ENCODE peak calls at places on chromosomes 6 and 20, in nine cellular contexts. One of them, this sample, is unnamed.
A peak's percentile ranks its signal among the peaks of the same experiment; 100 is the strongest.

GRCh38 chr6:35181933-35182612 is 31.7 kb upstream of the SCUBE3 start:
- DNase-seq in CD8-positive, alpha-beta memory T cell: no peak
- DNase-seq in uterus: peak; percentile 31
- DNase-seq in left lung: peak; percentile 82
- DNase-seq in CD8-positive, alpha-beta T cell: no peak
- DNase-seq in tibial artery: peak; percentile 79
- DNase-seq in right cardiac atrium: peak; percentile 82
- DNase-seq in psoas muscle: peak; percentile 81
- DNase-seq in mesendoderm: peak; percentile 52
- DNase-seq in this sample: peak; percentile 23

GRCh38 chr20:51326241-51326819 is 216.2 kb downstream of the NFATC2 start:
- DNase-seq in CD8-positive, alpha-beta memory T cell: peak; percentile 25
- DNase-seq in uterus: no peak
- DNase-seq in left lung: no peak
- DNase-seq in CD8-positive, alpha-beta T cell: peak; percentile 65
- DNase-seq in tibial artery: no peak
- DNase-seq in right cardiac atrium: no peak
- DNase-seq in psoas muscle: no peak
- DNase-seq in mesendoderm: peak; percentile 84
- DNase-seq in this sample: no peak

GRCh38 chr6:72371473-72371872 is 250.4 kb upstream of the KCNQ5 start:
- DNase-seq in CD8-positive, alpha-beta memory T cell: no peak
- DNase-seq in uterus: no peak
- DNase-seq in left lung: no peak
- DNase-seq in CD8-positive, alpha-beta T cell: no peak
- DNase-seq in tibial artery: no peak
- DNase-seq in right cardiac atrium: no peak
- DNase-seq in psoas muscle: no peak
- DNase-seq in mesendoderm: peak; percentile 6
- DNase-seq in this sample: no peak

GRCh38 chr20:17810847-17811604 is 111.3 kb downstream of the BANF2 start:
- DNase-seq in CD8-positive, alpha-beta memory T cell: no peak
- DNase-seq in uterus: no peak
- DNase-seq in left lung: no peak
- DNase-seq in CD8-positive, alpha-beta T cell: no peak
- DNase-seq in tibial artery: no peak
- DNase-seq in right cardiac atrium: no peak
- DNase-seq in psoas muscle: no peak
- DNase-seq in mesendoderm: no peak
- DNase-seq in this sample: no peak

GRCh38 chr6:28315628-28316027 is 20.3 kb downstream of the ZSCAN31 start:
- DNase-seq in CD8-positive, alpha-beta memory T cell: no peak
- DNase-seq in uterus: no peak
- DNase-seq in left lung: no peak
- DNase-seq in CD8-positive, alpha-beta T cell: no peak
- DNase-seq in tibial artery: no peak
- DNase-seq in right cardiac atrium: no peak
- DNase-seq in psoas muscle: no peak
- DNase-seq in mesendoderm: no peak
- DNase-seq in this sample: no peak

GRCh38 chr20:62080249-62080993 is 14.7 kb upstream of the TAF4 start:
- DNase-seq in CD8-positive, alpha-beta memory T cell: no peak
- DNase-seq in uterus: no peak
- DNase-seq in left lung: no peak
- DNase-seq in CD8-positive, alpha-beta T cell: no peak
- DNase-seq in tibial artery: no peak
- DNase-seq in right cardiac atrium: no peak
- DNase-seq in psoas muscle: no peak
- DNase-seq in mesendoderm: no peak
- DNase-seq in this sample: peak; percentile 90

GRCh38 chr6:13680448-13680968 is 31.1 kb downstream of the RANBP9 start:
- DNase-seq in CD8-positive, alpha-beta memory T cell: no peak
- DNase-seq in uterus: no peak
- DNase-seq in left lung: no peak
- DNase-seq in CD8-positive, alpha-beta T cell: no peak
- DNase-seq in tibial artery: no peak
- DNase-seq in right cardiac atrium: no peak
- DNase-seq in psoas muscle: no peak
- DNase-seq in mesendoderm: no peak
- DNase-seq in this sample: no peak

GRCh38 chr6:159929819-159930218 is 39.0 kb downstream of the MAS1 start:
- DNase-seq in CD8-positive, alpha-beta memory T cell: peak; percentile 56
- DNase-seq in uterus: no peak
- DNase-seq in left lung: no peak
- DNase-seq in CD8-positive, alpha-beta T cell: no peak
- DNase-seq in tibial artery: no peak
- DNase-seq in right cardiac atrium: no peak
- DNase-seq in psoas muscle: no peak
- DNase-seq in mesendoderm: no peak
- DNase-seq in this sample: peak; percentile 57

GRCh38 chr6:76752841-76753240 is 680.4 kb upstream of the IMPG1 start:
- DNase-seq in CD8-positive, alpha-beta memory T cell: no peak
- DNase-seq in uterus: no peak
- DNase-seq in left lung: no peak
- DNase-seq in CD8-positive, alpha-beta T cell: no peak
- DNase-seq in tibial artery: no peak
- DNase-seq in right cardiac atrium: no peak
- DNase-seq in psoas muscle: no peak
- DNase-seq in mesendoderm: peak; percentile 19
- DNase-seq in this sample: no peak

GRCh38 chr6:21220271-21220987 is 373.1 kb upstream of the SOX4 start:
- DNase-seq in CD8-positive, alpha-beta memory T cell: no peak
- DNase-seq in uterus: no peak
- DNase-seq in left lung: no peak
- DNase-seq in CD8-positive, alpha-beta T cell: no peak
- DNase-seq in tibial artery: no peak
- DNase-seq in right cardiac atrium: no peak
- DNase-seq in psoas muscle: no peak
- DNase-seq in mesendoderm: peak; percentile 55
- DNase-seq in this sample: no peak

GRCh38 chr6:33923857-33924514 is 120.2 kb upstream of the MLN start:
- DNase-seq in CD8-positive, alpha-beta memory T cell: no peak
- DNase-seq in uterus: no peak
- DNase-seq in left lung: peak; percentile 49
- DNase-seq in CD8-positive, alpha-beta T cell: no peak
- DNase-seq in tibial artery: no peak
- DNase-seq in right cardiac atrium: no peak
- DNase-seq in psoas muscle: no peak
- DNase-seq in mesendoderm: no peak
- DNase-seq in this sample: no peak

GRCh38 chr20:38094968-38095689 is 61.6 kb downstream of the RPRD1B start:
- DNase-seq in CD8-positive, alpha-beta memory T cell: no peak
- DNase-seq in uterus: no peak
- DNase-seq in left lung: no peak
- DNase-seq in CD8-positive, alpha-beta T cell: no peak
- DNase-seq in tibial artery: no peak
- DNase-seq in right cardiac atrium: peak; percentile 68
- DNase-seq in psoas muscle: no peak
- DNase-seq in mesendoderm: no peak
- DNase-seq in this sample: no peak

GRCh38 chr6:100099189-100100074 is 105.4 kb upstream of the MCHR2 start:
- DNase-seq in CD8-positive, alpha-beta memory T cell: no peak
- DNase-seq in uterus: no peak
- DNase-seq in left lung: no peak
- DNase-seq in CD8-positive, alpha-beta T cell: no peak
- DNase-seq in tibial artery: no peak
- DNase-seq in right cardiac atrium: no peak
- DNase-seq in psoas muscle: no peak
- DNase-seq in mesendoderm: peak; percentile 46
- DNase-seq in this sample: peak; percentile 51

GRCh38 chr6:115891111-115891669 is 169.5 kb downstream of the FRK start:
- DNase-seq in CD8-positive, alpha-beta memory T cell: no peak
- DNase-seq in uterus: no peak
- DNase-seq in left lung: no peak
- DNase-seq in CD8-positive, alpha-beta T cell: no peak
- DNase-seq in tibial artery: no peak
- DNase-seq in right cardiac atrium: no peak
- DNase-seq in psoas muscle: no peak
- DNase-seq in mesendoderm: no peak
- DNase-seq in this sample: no peak

GRCh38 chr6:71333700-71334099 is 45.1 kb downstream of the OGFRL1 start:
- DNase-seq in CD8-positive, alpha-beta memory T cell: no peak
- DNase-seq in uterus: no peak
- DNase-seq in left lung: no peak
- DNase-seq in CD8-positive, alpha-beta T cell: no peak
- DNase-seq in tibial artery: peak; percentile 28
- DNase-seq in right cardiac atrium: no peak
- DNase-seq in psoas muscle: no peak
- DNase-seq in mesendoderm: no peak
- DNase-seq in this sample: no peak

GRCh38 chr6:75759207-75759606 is 10.2 kb downstream of the MYO6 start:
- DNase-seq in CD8-positive, alpha-beta memory T cell: no peak
- DNase-seq in uterus: no peak
- DNase-seq in left lung: no peak
- DNase-seq in CD8-positive, alpha-beta T cell: no peak
- DNase-seq in tibial artery: no peak
- DNase-seq in right cardiac atrium: no peak
- DNase-seq in psoas muscle: no peak
- DNase-seq in mesendoderm: peak; percentile 3
- DNase-seq in this sample: no peak

GRCh38 chr6:14458669-14459266 is 341.2 kb downstream of the CD83 start:
- DNase-seq in CD8-positive, alpha-beta memory T cell: no peak
- DNase-seq in uterus: no peak
- DNase-seq in left lung: no peak
- DNase-seq in CD8-positive, alpha-beta T cell: no peak
- DNase-seq in tibial artery: no peak
- DNase-seq in right cardiac atrium: no peak
- DNase-seq in psoas muscle: no peak
- DNase-seq in mesendoderm: no peak
- DNase-seq in this sample: no peak

GRCh38 chr20:63969851-63970713 is at the start of gene ZNF512B:
- DNase-seq in CD8-positive, alpha-beta memory T cell: peak; percentile 48
- DNase-seq in uterus: peak; percentile 69
- DNase-seq in left lung: peak; percentile 82
- DNase-seq in CD8-positive, alpha-beta T cell: no peak
- DNase-seq in tibial artery: no peak
- DNase-seq in right cardiac atrium: peak; percentile 93
- DNase-seq in psoas muscle: peak; percentile 87
- DNase-seq in mesendoderm: peak; percentile 72
- DNase-seq in this sample: peak; percentile 79

GRCh38 chr6:83258517-83258916 is 65.4 kb downstream of the RWDD2A start:
- DNase-seq in CD8-positive, alpha-beta memory T cell: no peak
- DNase-seq in uterus: no peak
- DNase-seq in left lung: no peak
- DNase-seq in CD8-positive, alpha-beta T cell: no peak
- DNase-seq in tibial artery: no peak
- DNase-seq in right cardiac atrium: no peak
- DNase-seq in psoas muscle: no peak
- DNase-seq in mesendoderm: peak; percentile 68
- DNase-seq in this sample: peak; percentile 32

GRCh38 chr20:62647521-62648317 is 5.4 kb downstream of the SLCO4A1 start:
- DNase-seq in CD8-positive, alpha-beta memory T cell: no peak
- DNase-seq in uterus: peak; percentile 55
- DNase-seq in left lung: no peak
- DNase-seq in CD8-positive, alpha-beta T cell: no peak
- DNase-seq in tibial artery: peak; percentile 72
- DNase-seq in right cardiac atrium: peak; percentile 81
- DNase-seq in psoas muscle: peak; percentile 96
- DNase-seq in mesendoderm: peak; percentile 44
- DNase-seq in this sample: peak; percentile 79

DNA sequence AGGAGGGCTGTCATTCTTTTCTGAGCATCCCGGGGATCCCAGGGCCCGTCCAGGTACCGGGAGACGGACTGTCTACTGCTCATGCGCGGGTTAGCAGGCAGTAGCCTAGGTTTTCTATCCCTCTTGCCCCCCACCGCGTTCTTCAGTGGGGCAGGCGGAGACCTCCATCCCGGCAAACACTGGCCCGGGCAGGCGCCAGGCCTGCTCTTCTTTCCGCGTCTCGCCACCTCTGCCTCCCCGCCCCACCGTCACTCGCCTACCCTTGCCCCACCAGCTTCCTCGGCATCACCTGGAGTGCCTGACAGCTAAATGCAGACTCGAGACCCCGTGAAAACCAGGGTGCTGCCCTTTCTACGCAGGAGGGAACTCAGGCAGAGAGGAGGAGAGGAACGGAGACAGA is 1937.7 kb upstream of the DEFB115 start:
- DNase-seq in CD8-positive, alpha-beta memory T cell: no peak
- DNase-seq in uterus: no peak
- DNase-seq in left lung: no peak
- DNase-seq in CD8-positive, alpha-beta T cell: no peak
- DNase-seq in tibial artery: no peak
- DNase-seq in right cardiac atrium: no peak
- DNase-seq in psoas muscle: peak; percentile 20
- DNase-seq in mesendoderm: no peak
- DNase-seq in this sample: no peak
- H3K4me3 ChIP-seq in CD8-positive, alpha-beta memory T cell: no peak overlapping the region
- H3K4me3 ChIP-seq in uterus: no peak overlapping the region
- H3K4me3 ChIP-seq in left lung: no peak overlapping the region
- H3K4me3 ChIP-seq in CD8-positive, alpha-beta T cell: no peak overlapping the region
- H3K4me3 ChIP-seq in tibial artery: no peak overlapping the region
- H3K4me3 ChIP-seq in right cardiac atrium: no peak overlapping the region
- H3K4me3 ChIP-seq in psoas muscle: no peak overlapping the region
- H3K4me3 ChIP-seq in mesendoderm: no peak overlapping the region
- H3K4me3 ChIP-seq in this sample: no peak overlapping the region

DNA sequence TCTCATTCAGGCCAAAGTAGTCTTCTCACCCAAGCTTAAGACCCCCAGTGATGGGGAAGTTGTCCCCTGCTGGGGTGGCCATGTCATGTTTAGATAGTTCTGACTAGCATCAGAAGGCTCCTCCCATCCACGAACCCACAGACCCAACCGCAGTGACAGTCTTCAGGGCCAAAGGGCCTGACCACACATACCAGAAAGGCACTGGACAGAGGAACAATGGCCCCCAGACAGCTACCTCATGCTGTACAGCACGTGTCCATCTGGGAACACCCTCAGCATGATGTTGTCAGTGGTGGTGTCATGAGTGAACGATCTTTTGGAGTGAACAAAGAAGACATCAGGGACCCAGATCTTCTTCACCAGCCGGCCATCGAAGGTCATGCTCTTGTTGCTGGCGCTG is 46.3 kb downstream of the GABRR2 start:
- DNase-seq in CD8-positive, alpha-beta memory T cell: no peak
- DNase-seq in uterus: no peak
- DNase-seq in left lung: no peak
- DNase-seq in CD8-positive, alpha-beta T cell: peak; percentile 23
- DNase-seq in tibial artery: no peak
- DNase-seq in right cardiac atrium: no peak
- DNase-seq in psoas muscle: no peak
- DNase-seq in mesendoderm: no peak
- DNase-seq in this sample: no peak
- H3K27ac ChIP-seq in CD8-positive, alpha-beta memory T cell: no peak overlapping the region
- H3K27ac ChIP-seq in uterus: no peak overlapping the region
- H3K27ac ChIP-seq in left lung: no peak overlapping the region
- H3K27ac ChIP-seq in CD8-positive, alpha-beta T cell: no peak overlapping the region
- H3K27ac ChIP-seq in tibial artery: no peak overlapping the region
- H3K27ac ChIP-seq in right cardiac atrium: no peak overlapping the region
- H3K27ac ChIP-seq in psoas muscle: no peak overlapping the region
- H3K27ac ChIP-seq in mesendoderm: no peak overlapping the region
- H3K27ac ChIP-seq in this sample: no peak overlapping the region

GRCh38 chr6:106122306-106122940 is 36.3 kb downstream of the PRDM1 start:
- DNase-seq in CD8-positive, alpha-beta memory T cell: no peak
- DNase-seq in uterus: no peak
- DNase-seq in left lung: no peak
- DNase-seq in CD8-positive, alpha-beta T cell: no peak
- DNase-seq in tibial artery: no peak
- DNase-seq in right cardiac atrium: no peak
- DNase-seq in psoas muscle: no peak
- DNase-seq in mesendoderm: no peak
- DNase-seq in this sample: no peak
- H3K4me1 ChIP-seq in CD8-positive, alpha-beta memory T cell: peaks cover 19% of the 10 kb centered on the region
- H3K4me1 ChIP-seq in uterus: no peaks in the 10 kb centered on the region
- H3K4me1 ChIP-seq in left lung: peaks cover 23% of the 10 kb centered on the region
- H3K4me1 ChIP-seq in CD8-positive, alpha-beta T cell: peaks cover 14% of the 10 kb centered on the region
- H3K4me1 ChIP-seq in tibial artery: no peaks in the 10 kb centered on the region
- H3K4me1 ChIP-seq in right cardiac atrium: no peaks in the 10 kb centered on the region
- H3K4me1 ChIP-seq in psoas muscle: no peaks in the 10 kb centered on the region
- H3K4me1 ChIP-seq in mesendoderm: no peaks in the 10 kb centered on the region
- H3K4me1 ChIP-seq in this sample: no peaks in the 10 kb centered on the region

GRCh38 chr6:40807484-40807883 is 220.3 kb upstream of the LRFN2 start:
- DNase-seq in CD8-positive, alpha-beta memory T cell: no peak
- DNase-seq in uterus: no peak
- DNase-seq in left lung: no peak
- DNase-seq in CD8-positive, alpha-beta T cell: no peak
- DNase-seq in tibial artery: no peak
- DNase-seq in right cardiac atrium: no peak
- DNase-seq in psoas muscle: no peak
- DNase-seq in mesendoderm: no peak
- DNase-seq in this sample: no peak
- H3K4me3 ChIP-seq in CD8-positive, alpha-beta memory T cell: no peak overlapping the region
- H3K4me3 ChIP-seq in uterus: no peak overlapping the region
- H3K4me3 ChIP-seq in left lung: no peak overlapping the region
- H3K4me3 ChIP-seq in CD8-positive, alpha-beta T cell: no peak overlapping the region
- H3K4me3 ChIP-seq in tibial artery: no peak overlapping the region
- H3K4me3 ChIP-seq in right cardiac atrium: no peak overlapping the region
- H3K4me3 ChIP-seq in psoas muscle: no peak overlapping the region
- H3K4me3 ChIP-seq in mesendoderm: no peak overlapping the region
- H3K4me3 ChIP-seq in this sample: no peak overlapping the region